ENCODE peak calls at places on chromosomes 1 and 21, in eight cellular contexts. E is tibial artery, Y is heart left ventricle, U is aorta, O is mesendoderm, Z is sigmoid colon, P is ovary, J is right atrium auricular region. V is an unnamed sample. For H3K27me3, the result is how much of the 10 kb centered on the place peaks cover.

GRCh38 chr1:96238426-96238825 is 483.2 kb upstream of the PTBP2 start:
- DNase-seq in E (no peak), Y (no peak), U (no peak), O (no peak), Z (no peak), P (no peak), J (no peak), V (no peak)

GRCh38 chr1:15703562-15703961 is 19.4 kb downstream of the PLEKHM2 start:
- DNase-seq in E (peak), Y (peak), U (peak), O (no peak), Z (peak), P (peak), J (peak), V (no peak)

GRCh38 chr1:62784509-62785365 is 805 bp downstream of the ATG4C start:
- DNase-seq in E (no peak), Y (no peak), U (no peak), O (no peak), Z (no peak), P (no peak), J (no peak), V (peak)

GRCh38 chr1:231045318-231045717 is 5.3 kb upstream of the FAM89A start:
- DNase-seq in E (no peak), Y (no peak), U (no peak), O (no peak), Z (no peak), P (no peak), J (no peak), V (no peak)

GRCh38 chr1:11858968-11859871 is 475 bp upstream of the NPPB start:
- DNase-seq in E (no peak), Y (peak), U (peak), O (peak), Z (no peak), P (peak), J (no peak), V (peak)

GRCh38 chr1:208205216-208206013 is 38.8 kb downstream of the PLXNA2 start:
- DNase-seq in E (no peak), Y (no peak), U (no peak), O (no peak), Z (no peak), P (no peak), J (no peak), V (no peak)

GRCh38 chr1:3494321-3495308 is 40.1 kb downstream of the ARHGEF16 start:
- DNase-seq in E (no peak), Y (no peak), U (no peak), O (no peak), Z (no peak), P (no peak), J (no peak), V (no peak)

GRCh38 chr1:57800341-57800740 is 376.5 kb upstream of the DAB1 start:
- DNase-seq in E (no peak), Y (no peak), U (no peak), O (no peak), Z (no peak), P (no peak), J (no peak), V (no peak)

GRCh38 chr1:39990428-39990827 is 35.5 kb downstream of the MFSD2A start:
- DNase-seq in E (no peak), Y (no peak), U (no peak), O (no peak), Z (no peak), P (no peak), J (no peak), V (no peak)

GRCh38 chr1:193190096-193190744 is 3.8 kb upstream of the B3GALT2 start:
- DNase-seq in E (no peak), Y (no peak), U (no peak), O (no peak), Z (no peak), P (no peak), J (no peak), V (no peak)

GRCh38 chr1:9004731-9005708 is 21.2 kb downstream of the SLC2A7 start:
- DNase-seq in E (peak), Y (peak), U (peak), O (peak), Z (peak), P (peak), J (peak), V (peak)

GRCh38 chr1:108878678-108879077 is 1.9 kb downstream of the GPSM2 start:
- DNase-seq in E (no peak), Y (no peak), U (no peak), O (no peak), Z (no peak), P (no peak), J (no peak), V (no peak)

DNA sequence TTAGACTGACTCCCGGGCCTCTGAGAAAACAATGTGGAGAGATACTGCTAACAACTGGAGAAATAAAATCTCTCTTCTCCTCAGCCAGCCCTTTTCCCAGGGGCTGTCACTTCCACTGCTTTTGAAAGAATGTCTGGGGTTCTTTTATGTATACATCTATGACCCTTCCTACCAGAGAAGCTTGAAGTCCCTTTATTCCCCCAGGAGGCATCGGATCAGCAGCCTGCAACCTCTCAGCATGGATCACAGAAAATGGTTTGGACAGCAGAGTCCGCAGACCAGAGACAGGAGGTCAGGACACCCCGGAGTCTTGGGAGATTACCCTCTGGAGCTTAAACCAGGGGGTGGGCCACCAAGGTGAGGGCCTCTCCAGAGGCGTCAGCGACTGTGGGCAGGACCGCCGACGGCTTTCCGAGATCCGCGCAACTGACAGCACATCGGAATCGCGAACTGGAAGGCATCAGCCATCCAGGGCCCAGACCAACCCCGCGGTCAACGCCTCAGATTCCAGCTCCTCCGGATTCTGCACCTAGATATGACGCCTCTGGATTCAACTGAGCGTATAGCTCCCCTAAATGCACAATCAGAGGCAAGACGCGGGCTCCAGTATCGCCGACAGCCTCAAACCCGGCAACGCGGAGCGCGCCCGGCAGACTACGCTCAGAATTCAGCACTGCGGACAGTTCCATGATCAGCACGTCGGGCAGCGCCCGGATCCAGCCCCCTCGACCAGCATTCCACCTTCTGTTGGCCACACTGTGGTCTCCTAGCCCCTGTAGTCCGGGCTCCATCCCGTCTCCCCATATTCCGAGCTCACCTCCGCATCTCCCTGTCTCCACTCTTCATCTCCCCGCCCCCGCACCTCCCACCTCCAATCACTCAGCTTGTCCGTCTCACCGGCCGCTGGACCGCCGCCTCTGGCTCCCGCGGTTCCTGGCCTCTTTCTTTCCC is 854 bp downstream of the EPHA10 start:
- DNase-seq in E (no peak), Y (no peak), U (no peak), O (peak), Z (no peak), P (no peak), J (no peak), V (peak)
- H3K27me3 ChIP-seq in E (under half), Y (half or more), U (under half), O (under half), Z (half or more), P (under half), J (under half), V (under half)

GRCh38 chr21:32135401-32136363 is 143.2 kb downstream of the MIS18A start:
- DNase-seq in E (no peak), Y (no peak), U (peak), O (no peak), Z (no peak), P (no peak), J (no peak), V (no peak)
- H3K4me3 ChIP-seq in E (peak), Y (no peak), U (no peak), O (no peak), Z (no peak), P (no peak), J (no peak), V (no peak)

GRCh38 chr1:203302461-203302860 is 2.9 kb upstream of the BTG2 start:
- DNase-seq in E (no peak), Y (no peak), U (no peak), O (no peak), Z (no peak), P (no peak), J (no peak), V (no peak)
- H3K27me3 ChIP-seq in E (under half), Y (under half), U (under half), O (under half), Z (under half), P (under half), J (under half), V (under half)

DNA sequence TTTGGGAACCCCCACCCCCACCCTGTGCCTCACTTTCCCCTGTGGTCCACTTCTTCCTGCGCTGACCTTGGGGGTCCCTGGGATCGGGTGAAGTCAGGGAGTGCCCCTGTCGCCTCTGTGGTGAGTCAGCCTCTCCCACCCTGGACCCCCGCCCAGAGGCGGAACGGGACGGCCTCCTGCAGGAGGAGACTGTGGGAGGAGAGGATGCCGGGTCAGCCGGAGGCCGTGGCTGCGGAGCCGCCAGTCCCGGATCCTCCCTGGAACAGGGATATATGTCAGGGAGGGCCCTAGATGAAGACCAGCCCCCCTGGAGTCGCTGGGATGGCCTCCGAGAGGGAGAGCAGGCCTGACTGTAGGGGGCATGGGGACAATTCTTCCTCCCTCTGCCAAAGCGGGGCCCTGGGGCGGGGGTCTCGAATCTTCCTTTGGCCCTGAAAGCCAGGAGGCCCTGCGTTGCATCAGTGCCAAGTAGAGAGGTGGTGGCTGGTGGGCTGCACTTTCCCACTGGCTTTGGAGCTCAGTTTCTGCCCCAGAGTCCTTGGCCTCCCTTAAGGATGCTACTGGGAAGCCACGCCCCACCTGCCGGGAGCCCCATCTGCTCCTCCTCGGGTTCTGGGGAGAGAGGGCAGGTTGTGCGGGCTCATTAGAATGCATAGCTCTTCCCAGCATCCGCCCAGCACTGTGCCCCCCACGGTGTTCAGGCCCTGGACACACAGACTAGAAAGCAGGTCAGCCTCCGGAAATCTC is 930 bp downstream of the ARHGEF10L start:
- DNase-seq in E (peak), Y (peak), U (peak), O (peak), Z (peak), P (peak), J (no peak), V (peak)
- H3K4me3 ChIP-seq in E (peak), Y (peak), U (peak), O (peak), Z (peak), P (peak), J (peak), V (peak)